ENCODE peak calls at places on chromosome 12, in four cellular contexts. I, K, B and O are unnamed samples.

GRCh38 chr12:29317556-29318363 is 63.2 kb downstream of the ERGIC2 start:
- DNase-seq in I (peak), K (peak), B (peak), O (peak)

GRCh38 chr12:93682846-93683261 is 5.7 kb downstream of the CRADD start:
- DNase-seq in I (no peak), K (no peak), B (no peak), O (no peak)

GRCh38 chr12:6295187-6295811 is 15.2 kb upstream of the PLEKHG6 start:
- DNase-seq in I (peak), K (no peak), B (no peak), O (peak)

GRCh38 chr12:106760184-106760531 is 14.3 kb upstream of the RIC8B start:
- DNase-seq in I (no peak), K (peak), B (no peak), O (no peak)

GRCh38 chr12:29714966-29715365 is 68.8 kb downstream of the TMTC1 start:
- DNase-seq in I (no peak), K (no peak), B (no peak), O (no peak)

GRCh38 chr12:74111688-74112360 is 425.8 kb upstream of the ATXN7L3B start:
- DNase-seq in I (peak), K (no peak), B (no peak), O (no peak)

GRCh38 chr12:80837342-80837978 is 100.3 kb downstream of the LIN7A start:
- DNase-seq in I (peak), K (no peak), B (peak), O (peak)

GRCh38 chr12:82359115-82359478 is 768 bp downstream of the METTL25 start:
- DNase-seq in I (peak), K (no peak), B (no peak), O (peak)

GRCh38 chr12:130826151-130826801 is 12.8 kb downstream of the STX2 start:
- DNase-seq in I (peak), K (peak), B (peak), O (no peak)

GRCh38 chr12:131454418-131455217 is 256.3 kb upstream of the SFSWAP start:
- DNase-seq in I (peak), K (no peak), B (no peak), O (peak)

GRCh38 chr12:56126732-56127239 is 1.3 kb upstream of the ESYT1 start:
- DNase-seq in I (no peak), K (no peak), B (no peak), O (no peak)

GRCh38 chr12:72011374-72011773 is 72.7 kb downstream of the TPH2 start:
- DNase-seq in I (no peak), K (no peak), B (no peak), O (no peak)

GRCh38 chr12:54988402-54989054 is 4.0 kb upstream of the TESPA1 start:
- DNase-seq in I (peak), K (no peak), B (no peak), O (peak)

GRCh38 chr12:111842556-111843396 is 748 bp downstream of the MAPKAPK5 start:
- DNase-seq in I (peak), K (no peak), B (no peak), O (peak)

GRCh38 chr12:25788707-25789106 is 169.8 kb upstream of the RASSF8 start:
- DNase-seq in I (no peak), K (no peak), B (no peak), O (no peak)

GRCh38 chr12:53981652-53982565 is 3.0 kb upstream of the HOXC10 start:
- DNase-seq in I (no peak), K (no peak), B (no peak), O (no peak)

GRCh38 chr12:103858953-103859601 is 18.0 kb upstream of the NT5DC3 start:
- DNase-seq in I (no peak), K (no peak), B (peak), O (peak)

GRCh38 chr12:122421263-122421814 is 1.1 kb downstream of the CLIP1 start:
- DNase-seq in I (peak), K (no peak), B (no peak), O (peak)

GRCh38 chr12:128338344-128338743 is 71.4 kb downstream of the TMEM132C start:
- DNase-seq in I (no peak), K (no peak), B (no peak), O (no peak)

GRCh38 chr12:122641976-122642375 is 61.2 kb downstream of the HCAR2 start:
- DNase-seq in I (no peak), K (no peak), B (no peak), O (no peak)

GRCh38 chr12:64221656-64222010 is 463 bp downstream of the KICS2 start:
- DNase-seq in I (peak), K (peak), B (peak), O (peak)

GRCh38 chr12:57552692-57553321 is 3.0 kb downstream of the KIF5A start:
- DNase-seq in I (no peak), K (no peak), B (no peak), O (no peak)

GRCh38 chr12:123150804-123151678 is at the start of gene PITPNM2:
- DNase-seq in I (peak), K (peak), B (no peak), O (peak)

GRCh38 chr12:121711925-121712461 is 559 bp upstream of the TMEM120B start:
- DNase-seq in I (peak), K (peak), B (no peak), O (no peak)

GRCh38 chr12:100493371-100494012 is 19.8 kb downstream of the NR1H4 start:
- DNase-seq in I (no peak), K (no peak), B (no peak), O (peak)

GRCh38 chr12:14416658-14417057 is 51.2 kb downstream of the ATF7IP start:
- DNase-seq in I (peak), K (peak), B (no peak), O (no peak)

GRCh38 chr12:1552978-1553471 is 41.4 kb downstream of the FBXL14 start:
- DNase-seq in I (no peak), K (no peak), B (no peak), O (no peak)

GRCh38 chr12:24360907-24361306 is 411.4 kb upstream of the SOX5 start:
- DNase-seq in I (no peak), K (no peak), B (no peak), O (no peak)

GRCh38 chr12:34379142-34379541 is 356.8 kb downstream of the ALG10 start:
- DNase-seq in I (no peak), K (no peak), B (no peak), O (no peak)

GRCh38 chr12:76866726-76867125 is 12.1 kb downstream of the CSRP2 start:
- DNase-seq in I (no peak), K (no peak), B (no peak), O (no peak)

GRCh38 chr12:34404377-34405285 is 382.3 kb downstream of the ALG10 start:
- DNase-seq in I (peak), K (peak), B (no peak), O (no peak)

GRCh38 chr12:110906088-110906487 is 14.3 kb downstream of the MYL2 start:
- DNase-seq in I (no peak), K (no peak), B (no peak), O (no peak)

GRCh38 chr12:503111-503761 is 43.5 kb downstream of the B4GALNT3 start:
- DNase-seq in I (peak), K (no peak), B (no peak), O (peak)

GRCh38 chr12:124676725-124677462 is 109.5 kb upstream of the NCOR2 start:
- DNase-seq in I (no peak), K (no peak), B (no peak), O (no peak)

GRCh38 chr12:112843272-112843671 is 51.7 kb downstream of the RPH3A start:
- DNase-seq in I (no peak), K (no peak), B (no peak), O (no peak)

GRCh38 chr12:38932320-38932719 is 26.9 kb upstream of the CPNE8 start:
- DNase-seq in I (no peak), K (no peak), B (no peak), O (no peak)

GRCh38 chr12:39375206-39375808 is 67.6 kb downstream of the KIF21A start:
- DNase-seq in I (no peak), K (no peak), B (no peak), O (no peak)